ENCODE peak calls at places on chromosomes 5 and 9, in four cellular contexts. Z, I, V and S are unnamed samples.

GRCh38 chr9:806285-807156 is 35.0 kb upstream of the DMRT1 start:
- DNase-seq in Z (peak), V (peak), I (peak), S (no peak)

GRCh38 chr5:2017540-2018389 is 135.0 kb upstream of the IRX4 start:
- DNase-seq in Z (peak), I (no peak), V (peak), S (peak)

GRCh38 chr5:178527458-178528307 is 62.5 kb downstream of the COL23A1 start:
- DNase-seq in V (no peak), Z (no peak), I (no peak), S (no peak)

GRCh38 chr9:133605856-133606721 is 3.1 kb downstream of the FAM163B start:
- DNase-seq in Z (no peak), V (no peak), I (no peak), S (no peak)

GRCh38 chr5:177431317-177432142 is 5.1 kb downstream of the GRK6 start:
- DNase-seq in V (no peak), I (peak), Z (no peak), S (no peak)

GRCh38 chr5:172436874-172437369 is 17.4 kb downstream of the SH3PXD2B start:
- DNase-seq in V (no peak), I (no peak), Z (no peak), S (no peak)

GRCh38 chr5:96703384-96703910 is 41.3 kb downstream of the CAST start:
- DNase-seq in Z (no peak), I (no peak), V (peak), S (no peak)

GRCh38 chr9:134492721-134493470 is 148.7 kb upstream of the COL5A1 start:
- DNase-seq in I (no peak), Z (no peak), V (no peak), S (no peak)

GRCh38 chr5:157294692-157295091 is 28.8 kb downstream of the CYFIP2 start:
- DNase-seq in V (no peak), Z (no peak), I (no peak), S (no peak)

GRCh38 chr5:154857091-154857533 is 1.3 kb upstream of the CNOT8 start:
- DNase-seq in Z (peak), V (no peak), I (no peak), S (no peak)

GRCh38 chr5:10689391-10690081 is 71.5 kb downstream of the DAP start:
- DNase-seq in I (no peak), Z (peak), V (no peak), S (peak)

GRCh38 chr9:85202596-85202995 is 533.1 kb downstream of the NTRK2 start:
- DNase-seq in Z (no peak), I (no peak), V (no peak), S (no peak)

GRCh38 chr9:135335691-135336181 is 143.8 kb upstream of the PPP1R26 start:
- DNase-seq in I (no peak), Z (no peak), V (no peak), S (no peak)

GRCh38 chr9:123337971-123338370 is 18.0 kb upstream of the CRB2 start:
- DNase-seq in I (no peak), Z (no peak), V (no peak), S (no peak)

GRCh38 chr9:123336959-123337358 is 19.0 kb upstream of the CRB2 start:
- DNase-seq in Z (no peak), V (no peak), I (no peak), S (no peak)

GRCh38 chr9:123336455-123336854 is 19.5 kb upstream of the CRB2 start:
- DNase-seq in V (no peak), I (no peak), Z (no peak), S (no peak)

GRCh38 chr9:123339666-123340414 is 16.2 kb upstream of the CRB2 start:
- DNase-seq in V (no peak), I (peak), Z (no peak), S (no peak)

DNA sequence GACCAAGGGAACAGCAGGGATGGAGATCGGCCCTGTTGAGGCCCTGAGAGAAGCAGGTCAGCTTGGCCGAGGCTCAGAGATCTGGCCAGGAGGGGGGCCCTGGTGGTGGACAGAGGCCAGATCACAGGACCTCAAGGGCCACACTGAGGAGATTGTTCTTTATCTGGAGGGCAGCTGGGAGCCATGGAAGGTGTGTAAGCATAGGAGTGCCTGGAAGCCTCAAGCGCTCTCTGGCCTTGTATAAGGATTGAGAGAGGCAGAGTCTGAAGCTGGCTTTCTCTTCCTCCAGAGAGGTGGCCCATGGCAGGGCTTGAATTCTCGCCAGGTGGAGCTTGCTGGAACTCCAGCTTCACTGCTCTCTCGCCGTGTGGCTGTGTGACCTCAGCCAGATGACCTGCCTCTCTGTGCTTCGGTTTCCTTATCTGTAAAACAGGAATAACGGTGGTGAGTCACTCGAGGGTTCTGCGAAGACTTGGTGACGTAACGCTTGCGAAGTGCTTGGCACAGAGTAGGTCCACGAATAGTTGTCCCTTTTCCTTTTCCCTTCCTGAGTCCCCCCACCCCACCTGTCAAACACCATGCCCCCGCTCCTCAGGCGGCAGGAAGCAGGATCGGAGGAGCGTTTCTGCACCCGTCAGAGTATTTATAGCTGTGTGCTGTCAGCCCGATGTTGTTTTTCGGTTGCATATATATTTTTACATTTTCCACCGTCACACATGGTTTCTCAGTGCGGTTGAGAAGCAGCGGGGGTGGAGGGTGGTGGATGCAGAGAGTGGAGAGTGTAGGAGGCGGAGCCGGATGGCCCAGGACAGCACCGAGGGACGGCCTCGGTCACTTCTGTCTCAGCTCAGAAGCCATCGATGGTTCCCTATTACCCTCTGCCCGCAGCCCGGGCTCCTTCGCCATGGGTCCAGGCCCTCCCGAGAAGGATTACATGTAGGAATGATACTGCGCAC is 17.0 kb upstream of the CRB2 start:
- DNase-seq in Z (no peak), I (peak), V (no peak), S (peak)
- TF ChIP-seq POLR2A in Z (no peak), I (peak), V (no peak), S (peak)

GRCh38 chr5:14252793-14253192 is 109.7 kb downstream of the TRIO start:
- DNase-seq in Z (no peak), I (no peak), V (no peak), S (no peak)

GRCh38 chr5:14249258-14250093 is 106.3 kb downstream of the TRIO start:
- DNase-seq in I (no peak), Z (no peak), V (no peak), S (no peak)

GRCh38 chr5:14251733-14252132 is 108.6 kb downstream of the TRIO start:
- DNase-seq in I (no peak), V (no peak), Z (no peak), S (no peak)

GRCh38 chr5:14250094-14250777 is 107.1 kb downstream of the TRIO start:
- DNase-seq in I (no peak), Z (no peak), V (peak), S (peak)

DNA sequence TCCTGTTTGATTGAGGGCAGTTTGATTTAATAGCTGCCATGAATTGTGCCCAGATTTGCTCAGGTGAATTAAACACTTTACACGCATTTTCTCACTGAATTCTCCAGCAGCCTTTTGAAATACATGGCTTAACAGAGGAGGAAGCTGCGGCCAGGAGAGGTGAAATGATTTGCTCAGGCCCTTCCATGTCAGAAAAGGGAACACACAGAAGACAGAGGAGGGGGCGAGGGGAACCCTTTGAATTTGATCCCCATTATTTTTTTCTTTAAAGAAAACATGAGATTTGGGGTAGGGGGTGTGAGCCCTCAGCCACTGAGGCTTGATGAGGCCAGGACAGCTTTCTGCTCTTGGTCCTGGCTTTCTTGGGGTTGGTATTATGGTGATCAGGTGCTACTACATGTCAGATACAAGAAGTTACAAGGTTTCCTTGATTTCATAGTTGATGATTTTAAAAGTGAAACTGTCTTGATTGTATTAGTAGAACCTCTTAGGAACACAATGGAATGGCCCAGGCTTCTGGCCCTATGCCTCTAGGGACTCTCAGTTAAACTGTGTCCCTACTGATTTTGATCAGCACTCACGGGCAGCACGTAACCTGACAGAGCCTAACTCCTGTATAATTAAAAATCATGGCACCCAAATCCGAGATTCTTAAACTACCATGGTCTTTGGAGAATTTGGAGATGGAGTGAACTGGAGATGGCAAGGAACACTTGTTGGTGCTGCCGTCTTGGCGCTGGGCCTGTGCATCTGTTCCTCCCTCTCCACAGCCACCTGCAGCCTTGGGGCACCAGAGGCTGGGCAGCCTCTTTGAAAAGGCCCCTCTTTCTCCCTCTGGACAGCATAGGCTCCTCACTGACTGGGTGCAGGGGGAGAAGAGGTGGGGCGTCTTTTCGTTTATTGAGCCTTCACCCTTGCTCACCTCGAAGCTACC is 107.9 kb downstream of the TRIO start:
- DNase-seq in V (no peak), Z (no peak), I (no peak), S (no peak)
- TF ChIP-seq MYC in V (no peak), Z (no peak), I (no peak), S (no peak)

GRCh38 chr9:2459756-2460155 is 161.8 kb upstream of the VLDLR start:
- DNase-seq in I (no peak), V (no peak), Z (no peak), S (no peak)
- TF ChIP-seq REST in I (no peak), V (no peak), Z (no peak), S (no peak)

DNA sequence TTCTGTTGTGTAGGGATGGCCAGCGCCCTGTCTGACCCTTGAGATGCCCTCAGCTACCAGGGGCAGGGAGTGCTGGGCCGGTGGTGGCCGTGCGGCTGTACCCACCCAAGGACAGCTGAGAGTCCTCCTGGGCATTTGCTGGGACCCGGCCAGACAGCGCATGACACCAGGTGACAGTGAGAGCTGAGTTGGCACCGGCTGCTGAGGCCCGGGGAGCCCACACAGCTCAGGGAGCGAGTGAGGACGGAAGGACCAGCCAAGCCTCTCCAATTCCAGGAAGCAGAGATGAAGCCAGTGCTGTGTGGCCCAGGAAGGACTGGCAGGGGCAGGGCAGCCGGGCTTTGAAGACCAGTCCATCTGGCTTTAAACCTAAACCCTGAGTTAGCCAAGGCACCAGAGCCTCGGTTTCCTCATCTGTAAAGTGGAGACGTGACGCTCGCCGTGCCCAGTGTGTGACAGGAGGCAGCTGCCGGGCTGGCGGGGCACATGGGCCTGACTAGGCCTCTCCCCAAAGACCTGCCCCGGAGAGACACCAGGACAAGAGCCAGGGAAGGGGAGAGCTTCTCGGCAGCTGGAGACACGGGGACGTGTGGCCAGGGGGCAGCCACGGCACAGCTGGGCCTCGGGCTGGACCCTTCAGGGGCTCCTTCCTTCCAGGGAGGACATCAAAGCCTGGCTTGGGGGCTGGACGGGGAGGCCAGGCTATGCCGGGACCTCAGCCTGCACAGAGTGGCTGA is 3.0 kb upstream of the AGPAT2 start:
- DNase-seq in Z (no peak), I (no peak), V (no peak), S (no peak)
- TF ChIP-seq POLR2A in Z (no peak), I (no peak), V (no peak), S (no peak)

GRCh38 chr9:73995836-73996235 is 501.3 kb upstream of the RORB start:
- DNase-seq in Z (no peak), I (no peak), V (no peak), S (no peak)
- TF ChIP-seq MYC in Z (no peak), I (no peak), V (no peak), S (no peak)

DNA sequence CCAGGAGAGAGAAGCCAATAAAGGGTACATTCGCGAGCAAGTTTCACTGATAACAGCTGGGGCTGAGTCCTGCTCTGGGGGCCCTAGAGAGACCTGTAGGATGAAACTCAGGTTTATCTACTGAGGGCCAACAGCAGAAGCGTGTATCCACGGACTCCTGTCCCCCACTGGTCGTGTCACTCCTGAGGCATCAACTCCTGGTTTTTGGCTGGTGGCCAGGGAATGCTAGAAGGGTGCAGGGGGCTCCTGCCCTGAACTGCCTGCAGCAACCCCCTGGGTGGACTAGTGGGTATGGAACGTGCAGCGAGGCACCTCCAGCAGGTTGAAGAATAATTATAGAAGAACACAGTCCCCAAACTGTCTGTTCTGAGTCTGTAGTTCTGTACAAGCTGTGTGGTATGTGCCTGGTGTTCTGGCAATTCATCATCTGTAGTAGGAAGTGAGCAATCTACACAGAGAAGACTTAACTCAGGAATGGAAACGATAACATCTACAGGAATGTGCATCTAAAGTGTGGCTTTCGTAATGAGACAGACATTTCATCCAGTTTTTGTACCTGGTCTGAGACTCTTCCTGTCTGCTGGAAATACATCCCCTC is 64.5 kb upstream of the GNA14 start:
- DNase-seq in Z (no peak), V (peak), I (no peak), S (no peak)
- TF ChIP-seq REST in Z (no peak), V (no peak), I (no peak), S (no peak)

GRCh38 chr5:127040779-127041520 is 10.6 kb upstream of the MARCHF3 start:
- DNase-seq in I (no peak), Z (no peak), V (no peak), S (peak)
- TF ChIP-seq POLR2A in I (no peak), Z (no peak), V (no peak), S (no peak)

GRCh38 chr5:144177548-144177947 is 6.9 kb downstream of the KCTD16 start:
- DNase-seq in V (no peak), I (no peak), Z (no peak), S (no peak)

GRCh38 chr5:144183254-144183889 is 12.7 kb downstream of the KCTD16 start:
- DNase-seq in I (no peak), Z (peak), V (no peak), S (peak)

DNA sequence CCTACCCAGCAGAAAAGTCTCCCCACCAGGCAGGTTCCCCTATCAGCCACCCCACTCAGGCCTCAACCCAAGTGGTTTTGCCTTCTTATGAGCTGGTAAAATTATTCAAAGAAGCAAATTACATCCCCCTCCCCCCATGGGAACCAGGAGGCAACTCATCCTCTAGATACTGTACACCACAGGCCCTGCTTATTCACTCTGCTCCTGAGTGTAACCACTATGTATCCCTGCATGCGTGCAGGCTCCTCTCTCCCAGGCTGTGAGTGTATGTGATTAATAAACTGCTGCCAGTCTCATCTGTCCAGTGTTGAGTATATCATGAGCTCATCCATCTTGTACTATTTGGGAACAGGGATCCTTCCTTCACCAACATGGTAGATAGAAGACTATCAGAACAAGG is 8.6 kb downstream of the KCTD16 start:
- DNase-seq in Z (no peak), I (no peak), V (no peak), S (no peak)
- TF ChIP-seq MYC in Z (no peak), I (no peak), V (no peak), S (no peak)

GRCh38 chr5:67214713-67215591 is 18.4 kb upstream of the CD180 start:
- DNase-seq in Z (no peak), I (no peak), V (no peak), S (no peak)
- TF ChIP-seq REST in Z (no peak), I (no peak), V (no peak), S (no peak)